ENCODE peak calls at places on chromosomes 3 and 15, in seven cellular contexts. H is SHP77, K is NCI-H1436 treated with DMSO at 0.1 percent for 48 hours, G is IMR-90, Z is SIG-M5, Q is RWPE1, V is NCI-H1092 treated with DMSO at 0.1 percent for 48 hours. D is an unnamed sample.

GRCh38 chr3:183268361-183268760 is 15.3 kb downstream of the B3GNT5 start:
- DNase-seq in H (no peak), K (no peak), G (no peak), Z (no peak), Q (no peak), V (no peak), D (no peak)

GRCh38 chr15:37891754-37892368 is 42.6 kb upstream of the TMCO5A start:
- DNase-seq in H (no peak), K (no peak), G (peak), Z (no peak), Q (peak), V (peak), D (peak)

GRCh38 chr3:140068512-140068911 is 133.5 kb downstream of the CLSTN2 start:
- DNase-seq in H (no peak), K (no peak), G (no peak), Z (no peak), Q (no peak), V (no peak), D (no peak)

GRCh38 chr15:51536965-51537574 is 85.5 kb downstream of the DMXL2 start:
- DNase-seq in H (peak), K (no peak), G (peak), Z (no peak), Q (peak), V (no peak), D (no peak)

GRCh38 chr15:65400760-65401606 is 21.8 kb downstream of the IGDCC4 start:
- DNase-seq in H (peak), K (no peak), G (peak), Z (no peak), Q (peak), V (peak), D (peak)

GRCh38 chr15:41125950-41126642 is 10.0 kb upstream of the INO80 start:
- DNase-seq in H (no peak), K (no peak), G (no peak), Z (no peak), Q (no peak), V (no peak), D (no peak)

GRCh38 chr3:142886938-142887337 is 1.9 kb downstream of the PCOLCE2 start:
- DNase-seq in H (no peak), K (no peak), G (peak), Z (no peak), Q (peak), V (no peak), D (no peak)

GRCh38 chr15:51652084-51652668 is 29.1 kb upstream of the SCG3 start:
- DNase-seq in H (no peak), K (no peak), G (no peak), Z (no peak), Q (no peak), V (no peak), D (no peak)

GRCh38 chr15:27514526-27514925 is 543.5 kb downstream of the GABRG3 start:
- DNase-seq in H (no peak), K (no peak), G (no peak), Z (no peak), Q (no peak), V (no peak), D (no peak)

GRCh38 chr3:13123765-13124164 is 50.5 kb upstream of the IQSEC1 start:
- DNase-seq in H (no peak), K (no peak), G (no peak), Z (no peak), Q (no peak), V (no peak), D (no peak)

GRCh38 chr3:113953677-113954076 is 5.9 kb downstream of the ZDHHC23 start:
- DNase-seq in H (no peak), K (no peak), G (no peak), Z (no peak), Q (no peak), V (no peak), D (no peak)

GRCh38 chr3:142595141-142595540 is 1.1 kb upstream of the PLS1 start:
- DNase-seq in H (no peak), K (no peak), G (no peak), Z (no peak), Q (no peak), V (no peak), D (no peak)

GRCh38 chr15:70632981-70633380 is 130.4 kb downstream of the UACA start:
- DNase-seq in H (no peak), K (no peak), G (no peak), Z (peak), Q (no peak), V (no peak), D (no peak)

GRCh38 chr3:177420643-177421042 is 223.4 kb upstream of the TBL1XR1 start:
- DNase-seq in H (peak), K (no peak), G (peak), Z (no peak), Q (no peak), V (no peak), D (no peak)

GRCh38 chr3:78641703-78642102 is 1126.1 kb downstream of the ROBO1 start:
- DNase-seq in H (no peak), K (no peak), G (no peak), Z (no peak), Q (peak), V (no peak), D (no peak)

GRCh38 chr15:51647128-51647562 is 24.6 kb upstream of the DMXL2 start:
- DNase-seq in H (no peak), K (no peak), G (peak), Z (peak), Q (peak), V (peak), D (peak)

GRCh38 chr3:50047426-50047825 is 41.3 kb upstream of the RBM5 start:
- DNase-seq in H (no peak), K (no peak), G (no peak), Z (no peak), Q (no peak), V (no peak), D (no peak)

GRCh38 chr3:32403663-32404062 is 12.0 kb downstream of the CMTM7 start:
- DNase-seq in H (peak), K (no peak), G (no peak), Z (no peak), Q (no peak), V (peak), D (no peak)

GRCh38 chr3:54047568-54047967 is 74.8 kb upstream of the CACNA2D3 start:
- DNase-seq in H (no peak), K (no peak), G (no peak), Z (no peak), Q (no peak), V (no peak), D (no peak)

GRCh38 chr15:40441736-40442531 is 1.2 kb downstream of the BAHD1 start:
- DNase-seq in H (no peak), K (no peak), G (no peak), Z (no peak), Q (no peak), V (peak), D (no peak)

GRCh38 chr3:13132281-13132680 is 59.1 kb upstream of the IQSEC1 start:
- DNase-seq in H (no peak), K (no peak), G (no peak), Z (no peak), Q (no peak), V (no peak), D (no peak)

GRCh38 chr3:38114052-38114874 is 22.7 kb downstream of the ACAA1 start:
- DNase-seq in H (no peak), K (no peak), G (no peak), Z (no peak), Q (no peak), V (no peak), D (no peak)

GRCh38 chr15:49229922-49230321 is 59.9 kb downstream of the GALK2 start:
- DNase-seq in H (no peak), K (no peak), G (no peak), Z (no peak), Q (no peak), V (no peak), D (no peak)

GRCh38 chr15:47801522-47801921 is 84.2 kb downstream of the SEMA6D start:
- DNase-seq in H (no peak), K (no peak), G (no peak), Z (no peak), Q (peak), V (no peak), D (peak)

GRCh38 chr3:132907293-132907692 is 130.9 kb upstream of the TMEM108 start:
- DNase-seq in H (no peak), K (no peak), G (no peak), Z (no peak), Q (no peak), V (no peak), D (no peak)

GRCh38 chr3:115602194-115602593 is 21.1 kb upstream of the GAP43 start:
- DNase-seq in H (no peak), K (no peak), G (no peak), Z (no peak), Q (no peak), V (no peak), D (no peak)

GRCh38 chr15:101016581-101016980 is 97.4 kb downstream of the LRRK1 start:
- DNase-seq in H (no peak), K (no peak), G (no peak), Z (no peak), Q (no peak), V (no peak), D (no peak)

GRCh38 chr3:140459462-140459861 is 218.4 kb upstream of the TRIM42 start:
- DNase-seq in H (no peak), K (no peak), G (no peak), Z (no peak), Q (no peak), V (no peak), D (no peak)

GRCh38 chr3:172357850-172358754 is 90.2 kb downstream of the GHSR start:
- DNase-seq in H (no peak), K (no peak), G (peak), Z (no peak), Q (no peak), V (no peak), D (no peak)

D was measured in DMS153.